ENCODE peak calls at places on chromosomes 3 and 15, in eight cellular contexts. Z is T-helper 1 cell, O is activated gamma-delta T cell treated with Interleukin-2 at 50 U/mL for 16 hours, S is GOT3, Q is NCI-H510A treated with DMSO at 0.1 percent for 48 hours, N is AG08396, Y is HFFc6, H is tibial artery. I is an unnamed sample.

GRCh38 chr15:77810180-77810579 is 177.5 kb upstream of the LINGO1 start:
- DNase-seq in Z (no peak), O (no peak), S (no peak), Q (no peak), N (no peak), Y (no peak), H (no peak), I (no peak)

GRCh38 chr3:121730940-121731687 is 18.4 kb downstream of the GOLGB1 start:
- DNase-seq in Z (no peak), O (no peak), S (no peak), Q (no peak), N (no peak), Y (no peak), H (no peak), I (no peak)

GRCh38 chr15:68154923-68155559 is 50.1 kb downstream of the CALML4 start:
- DNase-seq in Z (no peak), O (peak; percentile 8), S (no peak), Q (peak; percentile 23), N (peak; percentile 23), Y (peak; percentile 55), H (no peak), I (no peak)

GRCh38 chr3:111890051-111890580 is 31.1 kb downstream of the PHLDB2 start:
- DNase-seq in Z (no peak), O (no peak), S (no peak), Q (no peak), N (no peak), Y (no peak), H (no peak), I (no peak)

GRCh38 chr15:56383011-56383410 is 17.8 kb downstream of the TEX9 start:
- DNase-seq in Z (no peak), O (no peak), S (no peak), Q (no peak), N (no peak), Y (no peak), H (no peak), I (no peak)

GRCh38 chr3:195897081-195897852 is 11.1 kb downstream of the TNK2 start:
- DNase-seq in Z (no peak), O (no peak), S (peak; percentile 57), Q (no peak), N (peak; percentile 72), Y (peak; percentile 79), H (no peak), I (peak; percentile 58)

GRCh38 chr15:85379403-85380131 is 836 bp upstream of the AKAP13 start:
- DNase-seq in Z (peak; percentile 37), O (peak; percentile 30), S (no peak), Q (peak; percentile 35), N (peak; percentile 14), Y (peak; percentile 36), H (no peak), I (no peak)

GRCh38 chr3:49133226-49133951 is 539 bp upstream of the LAMB2 start:
- DNase-seq in Z (no peak), O (no peak), S (peak; percentile 48), Q (peak; percentile 32), N (peak; percentile 90), Y (peak; percentile 81), H (peak; percentile 94), I (peak; percentile 76)

GRCh38 chr15:43771816-43772215 is 5.0 kb downstream of the ELL3 start:
- DNase-seq in Z (no peak), O (no peak), S (no peak), Q (no peak), N (no peak), Y (no peak), H (no peak), I (no peak)

GRCh38 chr3:15330031-15330596 is 2.3 kb downstream of the SH3BP5 start:
- DNase-seq in Z (no peak), O (no peak), S (no peak), Q (peak; percentile 75), N (peak; percentile 16), Y (no peak), H (peak; percentile 83), I (no peak)

GRCh38 chr3:160931474-160931873 is 173.7 kb downstream of the B3GALNT1 start:
- DNase-seq in Z (no peak), O (no peak), S (no peak), Q (no peak), N (peak; percentile 7), Y (peak; percentile 23), H (no peak), I (no peak)

GRCh38 chr3:99505646-99506269 is 132.6 kb upstream of the COL8A1 start:
- DNase-seq in Z (no peak), O (no peak), S (peak; percentile 19), Q (no peak), N (peak; percentile 55), Y (peak; percentile 92), H (peak; percentile 85), I (no peak)

GRCh38 chr3:71511037-71511436 is 72.5 kb downstream of the FOXP1 start:
- DNase-seq in Z (no peak), O (no peak), S (no peak), Q (no peak), N (peak; percentile 32), Y (peak; percentile 49), H (no peak), I (no peak)

GRCh38 chr3:84783281-84783680 is 175.5 kb upstream of the CADM2 start:
- DNase-seq in Z (no peak), O (no peak), S (no peak), Q (no peak), N (no peak), Y (no peak), H (no peak), I (no peak)

GRCh38 chr3:116018651-116019050 is 395.3 kb downstream of the GAP43 start:
- DNase-seq in Z (no peak), O (no peak), S (no peak), Q (no peak), N (no peak), Y (peak; percentile 12), H (no peak), I (no peak)

GRCh38 chr3:42116466-42116865 is 25.3 kb downstream of the TRAK1 start:
- DNase-seq in Z (no peak), O (no peak), S (no peak), Q (no peak), N (no peak), Y (peak; percentile 46), H (peak; percentile 7), I (no peak)

GRCh38 chr15:72685301-72685924 is 569 bp downstream of the HIGD2B start:
- DNase-seq in Z (no peak), O (no peak), S (no peak), Q (no peak), N (no peak), Y (no peak), H (no peak), I (no peak)

GRCh38 chr3:62525276-62525675 is 151.9 kb upstream of the FEZF2 start:
- DNase-seq in Z (no peak), O (no peak), S (no peak), Q (peak; percentile 6), N (no peak), Y (no peak), H (no peak), I (no peak)

GRCh38 chr3:143016321-143016972 is 15.1 kb downstream of the U2SURP start:
- DNase-seq in Z (no peak), O (no peak), S (no peak), Q (no peak), N (no peak), Y (no peak), H (no peak), I (no peak)

GRCh38 chr3:40109641-40110490 is 199.6 kb upstream of the EIF1B start:
- DNase-seq in Z (no peak), O (no peak), S (no peak), Q (no peak), N (no peak), Y (peak; percentile 33), H (no peak), I (no peak)

GRCh38 chr3:188524057-188524456 is 370.1 kb downstream of the LPP start:
- DNase-seq in Z (no peak), O (no peak), S (no peak), Q (no peak), N (no peak), Y (no peak), H (no peak), I (no peak)

GRCh38 chr3:107240183-107241091 is 136.8 kb upstream of the CCDC54 start:
- DNase-seq in Z (peak; percentile 57), O (peak; percentile 65), S (peak; percentile 64), Q (peak; percentile 34), N (peak; percentile 95), Y (peak; percentile 65), H (peak; percentile 86), I (peak; percentile 74)

GRCh38 chr3:50650018-50650417 is 24.7 kb upstream of the DOCK3 start:
- DNase-seq in Z (no peak), O (no peak), S (no peak), Q (no peak), N (no peak), Y (no peak), H (no peak), I (no peak)

GRCh38 chr3:169134194-169134593 is 529.3 kb downstream of the MECOM start:
- DNase-seq in Z (no peak), O (no peak), S (no peak), Q (no peak), N (no peak), Y (no peak), H (no peak), I (no peak)

GRCh38 chr15:41940441-41940857 is 31.9 kb downstream of the EHD4 start:
- DNase-seq in Z (no peak), O (peak; percentile 48), S (no peak), Q (no peak), N (no peak), Y (peak; percentile 83), H (no peak), I (no peak)